ENCODE peak calls at places on chromosome 1, in ten cellular contexts. One of them, this sample, is unnamed.

GRCh38 chr1:228185641-228185965 is 20.0 kb downstream of the IBA57 start:
- DNase-seq in AG10803: no peak
- DNase-seq in neuronal stem cell: no peak
- DNase-seq in NCI-H345: no peak
- DNase-seq in mesenchymal stem cell: no peak
- DNase-seq in activated CD4-positive, CD25-positive, alpha-beta regulatory T cell: no peak
- DNase-seq in fibroblast of lung: no peak
- DNase-seq in NCI-H2171 treated with DMSO at 0.1 percent for 48 hours: no peak
- DNase-seq in epithelial cell of esophagus: no peak
- DNase-seq in stimulated activated CD8-positive, alpha-beta memory T cell treated with anti-CD3 and anti-CD28 coated beads, Interleukin-4, amount 100 ng/mL, for 48 hours: no peak
- DNase-seq in this sample: no peak

GRCh38 chr1:11550664-11551283 is 71.8 kb downstream of the DISP3 start:
- DNase-seq in AG10803: peak
- DNase-seq in neuronal stem cell: peak
- DNase-seq in NCI-H345: no peak
- DNase-seq in mesenchymal stem cell: peak
- DNase-seq in activated CD4-positive, CD25-positive, alpha-beta regulatory T cell: no peak
- DNase-seq in fibroblast of lung: peak
- DNase-seq in NCI-H2171 treated with DMSO at 0.1 percent for 48 hours: no peak
- DNase-seq in epithelial cell of esophagus: peak
- DNase-seq in stimulated activated CD8-positive, alpha-beta memory T cell treated with anti-CD3 and anti-CD28 coated beads, Interleukin-4, amount 100 ng/mL, for 48 hours: peak
- DNase-seq in this sample: peak

GRCh38 chr1:245105815-245106410 is 48.9 kb upstream of the KIF26B start:
- DNase-seq in AG10803: peak
- DNase-seq in neuronal stem cell: no peak
- DNase-seq in NCI-H345: no peak
- DNase-seq in mesenchymal stem cell: peak
- DNase-seq in activated CD4-positive, CD25-positive, alpha-beta regulatory T cell: no peak
- DNase-seq in fibroblast of lung: no peak
- DNase-seq in NCI-H2171 treated with DMSO at 0.1 percent for 48 hours: no peak
- DNase-seq in epithelial cell of esophagus: no peak
- DNase-seq in stimulated activated CD8-positive, alpha-beta memory T cell treated with anti-CD3 and anti-CD28 coated beads, Interleukin-4, amount 100 ng/mL, for 48 hours: no peak
- DNase-seq in this sample: no peak

GRCh38 chr1:215710340-215710971 is 143.4 kb downstream of the KCTD3 start:
- DNase-seq in AG10803: peak
- DNase-seq in neuronal stem cell: peak
- DNase-seq in NCI-H345: peak
- DNase-seq in mesenchymal stem cell: peak
- DNase-seq in activated CD4-positive, CD25-positive, alpha-beta regulatory T cell: no peak
- DNase-seq in fibroblast of lung: peak
- DNase-seq in NCI-H2171 treated with DMSO at 0.1 percent for 48 hours: peak
- DNase-seq in epithelial cell of esophagus: peak
- DNase-seq in stimulated activated CD8-positive, alpha-beta memory T cell treated with anti-CD3 and anti-CD28 coated beads, Interleukin-4, amount 100 ng/mL, for 48 hours: peak
- DNase-seq in this sample: peak

GRCh38 chr1:40421694-40422384 is 28.4 kb upstream of the ZFP69B start:
- DNase-seq in AG10803: peak
- DNase-seq in neuronal stem cell: no peak
- DNase-seq in NCI-H345: peak
- DNase-seq in mesenchymal stem cell: no peak
- DNase-seq in activated CD4-positive, CD25-positive, alpha-beta regulatory T cell: no peak
- DNase-seq in fibroblast of lung: peak
- DNase-seq in NCI-H2171 treated with DMSO at 0.1 percent for 48 hours: no peak
- DNase-seq in epithelial cell of esophagus: no peak
- DNase-seq in stimulated activated CD8-positive, alpha-beta memory T cell treated with anti-CD3 and anti-CD28 coated beads, Interleukin-4, amount 100 ng/mL, for 48 hours: no peak
- DNase-seq in this sample: no peak

GRCh38 chr1:86423873-86424272 is at the start of gene CLCA2:
- DNase-seq in AG10803: no peak
- DNase-seq in neuronal stem cell: no peak
- DNase-seq in NCI-H345: no peak
- DNase-seq in mesenchymal stem cell: no peak
- DNase-seq in activated CD4-positive, CD25-positive, alpha-beta regulatory T cell: no peak
- DNase-seq in fibroblast of lung: peak
- DNase-seq in NCI-H2171 treated with DMSO at 0.1 percent for 48 hours: no peak
- DNase-seq in epithelial cell of esophagus: peak
- DNase-seq in stimulated activated CD8-positive, alpha-beta memory T cell treated with anti-CD3 and anti-CD28 coated beads, Interleukin-4, amount 100 ng/mL, for 48 hours: no peak
- DNase-seq in this sample: no peak

GRCh38 chr1:237981223-237981622 is 90.5 kb upstream of the ZP4 start:
- DNase-seq in AG10803: no peak
- DNase-seq in neuronal stem cell: no peak
- DNase-seq in NCI-H345: no peak
- DNase-seq in mesenchymal stem cell: no peak
- DNase-seq in activated CD4-positive, CD25-positive, alpha-beta regulatory T cell: no peak
- DNase-seq in fibroblast of lung: no peak
- DNase-seq in NCI-H2171 treated with DMSO at 0.1 percent for 48 hours: no peak
- DNase-seq in epithelial cell of esophagus: no peak
- DNase-seq in stimulated activated CD8-positive, alpha-beta memory T cell treated with anti-CD3 and anti-CD28 coated beads, Interleukin-4, amount 100 ng/mL, for 48 hours: no peak
- DNase-seq in this sample: no peak

GRCh38 chr1:38029081-38029681 is 16.6 kb downstream of the UTP11 start:
- DNase-seq in AG10803: no peak
- DNase-seq in neuronal stem cell: no peak
- DNase-seq in NCI-H345: peak
- DNase-seq in mesenchymal stem cell: peak
- DNase-seq in activated CD4-positive, CD25-positive, alpha-beta regulatory T cell: no peak
- DNase-seq in fibroblast of lung: peak
- DNase-seq in NCI-H2171 treated with DMSO at 0.1 percent for 48 hours: peak
- DNase-seq in epithelial cell of esophagus: no peak
- DNase-seq in stimulated activated CD8-positive, alpha-beta memory T cell treated with anti-CD3 and anti-CD28 coated beads, Interleukin-4, amount 100 ng/mL, for 48 hours: no peak
- DNase-seq in this sample: peak

GRCh38 chr1:6111991-6112689 is 66.5 kb downstream of the KCNAB2 start:
- DNase-seq in AG10803: no peak
- DNase-seq in neuronal stem cell: no peak
- DNase-seq in NCI-H345: no peak
- DNase-seq in mesenchymal stem cell: no peak
- DNase-seq in activated CD4-positive, CD25-positive, alpha-beta regulatory T cell: no peak
- DNase-seq in fibroblast of lung: no peak
- DNase-seq in NCI-H2171 treated with DMSO at 0.1 percent for 48 hours: peak
- DNase-seq in epithelial cell of esophagus: no peak
- DNase-seq in stimulated activated CD8-positive, alpha-beta memory T cell treated with anti-CD3 and anti-CD28 coated beads, Interleukin-4, amount 100 ng/mL, for 48 hours: no peak
- DNase-seq in this sample: no peak

GRCh38 chr1:53450225-53450624 is 9.0 kb upstream of the DMRTB1 start:
- DNase-seq in AG10803: no peak
- DNase-seq in neuronal stem cell: no peak
- DNase-seq in NCI-H345: no peak
- DNase-seq in mesenchymal stem cell: no peak
- DNase-seq in activated CD4-positive, CD25-positive, alpha-beta regulatory T cell: no peak
- DNase-seq in fibroblast of lung: no peak
- DNase-seq in NCI-H2171 treated with DMSO at 0.1 percent for 48 hours: no peak
- DNase-seq in epithelial cell of esophagus: no peak
- DNase-seq in stimulated activated CD8-positive, alpha-beta memory T cell treated with anti-CD3 and anti-CD28 coated beads, Interleukin-4, amount 100 ng/mL, for 48 hours: peak
- DNase-seq in this sample: peak

GRCh38 chr1:183129921-183130675 is 56.0 kb upstream of the LAMC2 start:
- DNase-seq in AG10803: peak
- DNase-seq in neuronal stem cell: no peak
- DNase-seq in NCI-H345: no peak
- DNase-seq in mesenchymal stem cell: no peak
- DNase-seq in activated CD4-positive, CD25-positive, alpha-beta regulatory T cell: no peak
- DNase-seq in fibroblast of lung: no peak
- DNase-seq in NCI-H2171 treated with DMSO at 0.1 percent for 48 hours: no peak
- DNase-seq in epithelial cell of esophagus: no peak
- DNase-seq in stimulated activated CD8-positive, alpha-beta memory T cell treated with anti-CD3 and anti-CD28 coated beads, Interleukin-4, amount 100 ng/mL, for 48 hours: no peak
- DNase-seq in this sample: no peak

GRCh38 chr1:150150511-150151021 is 850 bp downstream of the PLEKHO1 start:
- DNase-seq in AG10803: no peak
- DNase-seq in neuronal stem cell: no peak
- DNase-seq in NCI-H345: peak
- DNase-seq in mesenchymal stem cell: peak
- DNase-seq in activated CD4-positive, CD25-positive, alpha-beta regulatory T cell: no peak
- DNase-seq in fibroblast of lung: no peak
- DNase-seq in NCI-H2171 treated with DMSO at 0.1 percent for 48 hours: no peak
- DNase-seq in epithelial cell of esophagus: no peak
- DNase-seq in stimulated activated CD8-positive, alpha-beta memory T cell treated with anti-CD3 and anti-CD28 coated beads, Interleukin-4, amount 100 ng/mL, for 48 hours: peak
- DNase-seq in this sample: no peak

GRCh38 chr1:248618878-248619277 is 16.0 kb downstream of the OR2T11 start:
- DNase-seq in AG10803: peak
- DNase-seq in neuronal stem cell: no peak
- DNase-seq in NCI-H345: peak
- DNase-seq in mesenchymal stem cell: no peak
- DNase-seq in activated CD4-positive, CD25-positive, alpha-beta regulatory T cell: peak
- DNase-seq in fibroblast of lung: peak
- DNase-seq in NCI-H2171 treated with DMSO at 0.1 percent for 48 hours: peak
- DNase-seq in epithelial cell of esophagus: peak
- DNase-seq in stimulated activated CD8-positive, alpha-beta memory T cell treated with anti-CD3 and anti-CD28 coated beads, Interleukin-4, amount 100 ng/mL, for 48 hours: peak
- DNase-seq in this sample: peak

GRCh38 chr1:44496541-44497171 is 91.6 kb downstream of the RNF220 start:
- DNase-seq in AG10803: no peak
- DNase-seq in neuronal stem cell: no peak
- DNase-seq in NCI-H345: no peak
- DNase-seq in mesenchymal stem cell: no peak
- DNase-seq in activated CD4-positive, CD25-positive, alpha-beta regulatory T cell: no peak
- DNase-seq in fibroblast of lung: no peak
- DNase-seq in NCI-H2171 treated with DMSO at 0.1 percent for 48 hours: no peak
- DNase-seq in epithelial cell of esophagus: no peak
- DNase-seq in stimulated activated CD8-positive, alpha-beta memory T cell treated with anti-CD3 and anti-CD28 coated beads, Interleukin-4, amount 100 ng/mL, for 48 hours: no peak
- DNase-seq in this sample: no peak

GRCh38 chr1:233034845-233035244 is 84.4 kb downstream of the NTPCR start:
- DNase-seq in AG10803: no peak
- DNase-seq in neuronal stem cell: no peak
- DNase-seq in NCI-H345: no peak
- DNase-seq in mesenchymal stem cell: no peak
- DNase-seq in activated CD4-positive, CD25-positive, alpha-beta regulatory T cell: no peak
- DNase-seq in fibroblast of lung: no peak
- DNase-seq in NCI-H2171 treated with DMSO at 0.1 percent for 48 hours: no peak
- DNase-seq in epithelial cell of esophagus: no peak
- DNase-seq in stimulated activated CD8-positive, alpha-beta memory T cell treated with anti-CD3 and anti-CD28 coated beads, Interleukin-4, amount 100 ng/mL, for 48 hours: no peak
- DNase-seq in this sample: no peak

GRCh38 chr1:164337885-164338284 is 221.1 kb upstream of the PBX1 start:
- DNase-seq in AG10803: no peak
- DNase-seq in neuronal stem cell: no peak
- DNase-seq in NCI-H345: no peak
- DNase-seq in mesenchymal stem cell: no peak
- DNase-seq in activated CD4-positive, CD25-positive, alpha-beta regulatory T cell: no peak
- DNase-seq in fibroblast of lung: peak
- DNase-seq in NCI-H2171 treated with DMSO at 0.1 percent for 48 hours: no peak
- DNase-seq in epithelial cell of esophagus: no peak
- DNase-seq in stimulated activated CD8-positive, alpha-beta memory T cell treated with anti-CD3 and anti-CD28 coated beads, Interleukin-4, amount 100 ng/mL, for 48 hours: no peak
- DNase-seq in this sample: no peak

GRCh38 chr1:156616463-156616862 is 2.8 kb upstream of the HAPLN2 start:
- DNase-seq in AG10803: no peak
- DNase-seq in neuronal stem cell: no peak
- DNase-seq in NCI-H345: peak
- DNase-seq in mesenchymal stem cell: peak
- DNase-seq in activated CD4-positive, CD25-positive, alpha-beta regulatory T cell: no peak
- DNase-seq in fibroblast of lung: peak
- DNase-seq in NCI-H2171 treated with DMSO at 0.1 percent for 48 hours: no peak
- DNase-seq in epithelial cell of esophagus: no peak
- DNase-seq in stimulated activated CD8-positive, alpha-beta memory T cell treated with anti-CD3 and anti-CD28 coated beads, Interleukin-4, amount 100 ng/mL, for 48 hours: no peak
- DNase-seq in this sample: peak

GRCh38 chr1:198156745-198157240 is at the start of gene NEK7:
- DNase-seq in AG10803: peak
- DNase-seq in neuronal stem cell: peak
- DNase-seq in NCI-H345: peak
- DNase-seq in mesenchymal stem cell: peak
- DNase-seq in activated CD4-positive, CD25-positive, alpha-beta regulatory T cell: peak
- DNase-seq in fibroblast of lung: peak
- DNase-seq in NCI-H2171 treated with DMSO at 0.1 percent for 48 hours: peak
- DNase-seq in epithelial cell of esophagus: peak
- DNase-seq in stimulated activated CD8-positive, alpha-beta memory T cell treated with anti-CD3 and anti-CD28 coated beads, Interleukin-4, amount 100 ng/mL, for 48 hours: peak
- DNase-seq in this sample: peak

GRCh38 chr1:36323636-36324321 is at the start of gene EVA1B:
- DNase-seq in AG10803: peak
- DNase-seq in neuronal stem cell: peak
- DNase-seq in NCI-H345: peak
- DNase-seq in mesenchymal stem cell: peak
- DNase-seq in activated CD4-positive, CD25-positive, alpha-beta regulatory T cell: no peak
- DNase-seq in fibroblast of lung: peak
- DNase-seq in NCI-H2171 treated with DMSO at 0.1 percent for 48 hours: no peak
- DNase-seq in epithelial cell of esophagus: peak
- DNase-seq in stimulated activated CD8-positive, alpha-beta memory T cell treated with anti-CD3 and anti-CD28 coated beads, Interleukin-4, amount 100 ng/mL, for 48 hours: peak
- DNase-seq in this sample: peak

GRCh38 chr1:202170726-202171125 is 10.3 kb upstream of the PTPN7 start:
- DNase-seq in AG10803: no peak
- DNase-seq in neuronal stem cell: no peak
- DNase-seq in NCI-H345: peak
- DNase-seq in mesenchymal stem cell: no peak
- DNase-seq in activated CD4-positive, CD25-positive, alpha-beta regulatory T cell: no peak
- DNase-seq in fibroblast of lung: no peak
- DNase-seq in NCI-H2171 treated with DMSO at 0.1 percent for 48 hours: peak
- DNase-seq in epithelial cell of esophagus: no peak
- DNase-seq in stimulated activated CD8-positive, alpha-beta memory T cell treated with anti-CD3 and anti-CD28 coated beads, Interleukin-4, amount 100 ng/mL, for 48 hours: no peak
- DNase-seq in this sample: no peak

GRCh38 chr1:27143408-27143807 is 11.5 kb downstream of the SLC9A1 start:
- DNase-seq in AG10803: peak
- DNase-seq in neuronal stem cell: no peak
- DNase-seq in NCI-H345: no peak
- DNase-seq in mesenchymal stem cell: peak
- DNase-seq in activated CD4-positive, CD25-positive, alpha-beta regulatory T cell: no peak
- DNase-seq in fibroblast of lung: peak
- DNase-seq in NCI-H2171 treated with DMSO at 0.1 percent for 48 hours: no peak
- DNase-seq in epithelial cell of esophagus: no peak
- DNase-seq in stimulated activated CD8-positive, alpha-beta memory T cell treated with anti-CD3 and anti-CD28 coated beads, Interleukin-4, amount 100 ng/mL, for 48 hours: no peak
- DNase-seq in this sample: no peak

GRCh38 chr1:170853302-170853701 is 82.0 kb upstream of the MROH9 start:
- DNase-seq in AG10803: no peak
- DNase-seq in neuronal stem cell: no peak
- DNase-seq in NCI-H345: no peak
- DNase-seq in mesenchymal stem cell: no peak
- DNase-seq in activated CD4-positive, CD25-positive, alpha-beta regulatory T cell: no peak
- DNase-seq in fibroblast of lung: no peak
- DNase-seq in NCI-H2171 treated with DMSO at 0.1 percent for 48 hours: no peak
- DNase-seq in epithelial cell of esophagus: no peak
- DNase-seq in stimulated activated CD8-positive, alpha-beta memory T cell treated with anti-CD3 and anti-CD28 coated beads, Interleukin-4, amount 100 ng/mL, for 48 hours: no peak
- DNase-seq in this sample: no peak

GRCh38 chr1:204695692-204696091 is 10.2 kb upstream of the LRRN2 start:
- DNase-seq in AG10803: no peak
- DNase-seq in neuronal stem cell: no peak
- DNase-seq in NCI-H345: no peak
- DNase-seq in mesenchymal stem cell: no peak
- DNase-seq in activated CD4-positive, CD25-positive, alpha-beta regulatory T cell: no peak
- DNase-seq in fibroblast of lung: no peak
- DNase-seq in NCI-H2171 treated with DMSO at 0.1 percent for 48 hours: no peak
- DNase-seq in epithelial cell of esophagus: no peak
- DNase-seq in stimulated activated CD8-positive, alpha-beta memory T cell treated with anti-CD3 and anti-CD28 coated beads, Interleukin-4, amount 100 ng/mL, for 48 hours: no peak
- DNase-seq in this sample: no peak

GRCh38 chr1:5620997-5621396 is 371.2 kb downstream of the NPHP4 start:
- DNase-seq in AG10803: no peak
- DNase-seq in neuronal stem cell: peak
- DNase-seq in NCI-H345: peak
- DNase-seq in mesenchymal stem cell: no peak
- DNase-seq in activated CD4-positive, CD25-positive, alpha-beta regulatory T cell: no peak
- DNase-seq in fibroblast of lung: no peak
- DNase-seq in NCI-H2171 treated with DMSO at 0.1 percent for 48 hours: peak
- DNase-seq in epithelial cell of esophagus: peak
- DNase-seq in stimulated activated CD8-positive, alpha-beta memory T cell treated with anti-CD3 and anti-CD28 coated beads, Interleukin-4, amount 100 ng/mL, for 48 hours: no peak
- DNase-seq in this sample: no peak

GRCh38 chr1:206690516-206690915 is 5.8 kb downstream of the MAPKAPK2 start:
- DNase-seq in AG10803: no peak
- DNase-seq in neuronal stem cell: no peak
- DNase-seq in NCI-H345: no peak
- DNase-seq in mesenchymal stem cell: no peak
- DNase-seq in activated CD4-positive, CD25-positive, alpha-beta regulatory T cell: no peak
- DNase-seq in fibroblast of lung: no peak
- DNase-seq in NCI-H2171 treated with DMSO at 0.1 percent for 48 hours: no peak
- DNase-seq in epithelial cell of esophagus: no peak
- DNase-seq in stimulated activated CD8-positive, alpha-beta memory T cell treated with anti-CD3 and anti-CD28 coated beads, Interleukin-4, amount 100 ng/mL, for 48 hours: no peak
- DNase-seq in this sample: no peak

GRCh38 chr1:237366667-237367066 is 324.7 kb downstream of the RYR2 start:
- DNase-seq in AG10803: no peak
- DNase-seq in neuronal stem cell: no peak
- DNase-seq in NCI-H345: no peak
- DNase-seq in mesenchymal stem cell: no peak
- DNase-seq in activated CD4-positive, CD25-positive, alpha-beta regulatory T cell: no peak
- DNase-seq in fibroblast of lung: no peak
- DNase-seq in NCI-H2171 treated with DMSO at 0.1 percent for 48 hours: no peak
- DNase-seq in epithelial cell of esophagus: no peak
- DNase-seq in stimulated activated CD8-positive, alpha-beta memory T cell treated with anti-CD3 and anti-CD28 coated beads, Interleukin-4, amount 100 ng/mL, for 48 hours: no peak
- DNase-seq in this sample: no peak